ENCODE peak calls at places on chromosomes 12 and 14, in seven cellular contexts. S is K562, N is fibroblast of lung, R is mammary epithelial cell, F is PC-9, M is mesendoderm, Y is neural progenitor cell. Z is an unnamed sample.
A peak's percentile ranks its signal among the peaks of the same experiment; 100 is the strongest.

GRCh38 chr12:122195405-122195804 is 8.1 kb upstream of the B3GNT4 start:
- DNase-seq in S (no peak), N (no peak), R (no peak), F (no peak), M (no peak), Y (no peak), Z (no peak)

GRCh38 chr12:32860182-32860581 is 36.4 kb downstream of the PKP2 start:
- DNase-seq in S (no peak), N (no peak), R (peak; percentile 38), F (no peak), M (peak; percentile 80), Y (no peak), Z (no peak)

GRCh38 chr12:24012528-24012927 is 63.1 kb upstream of the SOX5 start:
- DNase-seq in S (no peak), N (peak; percentile 26), R (no peak), F (no peak), M (peak; percentile 30), Y (no peak), Z (no peak)

GRCh38 chr14:50795909-50796308 is 35.1 kb downstream of the NIN start:
- DNase-seq in S (no peak), N (no peak), R (no peak), F (no peak), M (no peak), Y (no peak), Z (no peak)

GRCh38 chr14:43697003-43697402 is 810.1 kb downstream of the FSCB start:
- DNase-seq in S (no peak), N (no peak), R (no peak), F (no peak), M (no peak), Y (no peak), Z (no peak)

GRCh38 chr12:79439179-79439825 is 251.5 kb downstream of the PAWR start:
- DNase-seq in S (no peak), N (no peak), R (no peak), F (no peak), M (no peak), Y (no peak), Z (no peak)

GRCh38 chr12:26176725-26177124 is 18.6 kb upstream of the SSPN start:
- DNase-seq in S (no peak), N (no peak), R (no peak), F (no peak), M (no peak), Y (no peak), Z (no peak)

GRCh38 chr12:52243264-52243773 is 10.3 kb downstream of the KRT7 start:
- DNase-seq in S (no peak), N (no peak), R (peak; percentile 46), F (peak; percentile 83), M (no peak), Y (no peak), Z (peak; percentile 55)

GRCh38 chr12:10268037-10268436 is 39.6 kb upstream of the KLRD1 start:
- DNase-seq in S (no peak), N (no peak), R (no peak), F (no peak), M (no peak), Y (no peak), Z (no peak)

GRCh38 chr12:14701808-14702568 is 5.6 kb upstream of the GUCY2C start:
- DNase-seq in S (no peak), N (no peak), R (no peak), F (no peak), M (no peak), Y (no peak), Z (no peak)

GRCh38 chr12:23376238-23376637 is 573.2 kb downstream of the SOX5 start:
- DNase-seq in S (no peak), N (no peak), R (no peak), F (no peak), M (peak; percentile 58), Y (peak; percentile 11), Z (no peak)

GRCh38 chr12:88272456-88272855 is 130.3 kb downstream of the TMTC3 start:
- DNase-seq in S (no peak), N (no peak), R (no peak), F (no peak), M (no peak), Y (no peak), Z (no peak)

GRCh38 chr14:95533391-95533821 is 1.4 kb upstream of the GLRX5 start:
- DNase-seq in S (no peak), N (peak; percentile 58), R (no peak), F (no peak), M (peak; percentile 44), Y (peak; percentile 27), Z (peak; percentile 95)

GRCh38 chr14:93824518-93825234 is 36.4 kb upstream of the PRIMA1 start:
- DNase-seq in S (no peak), N (no peak), R (no peak), F (no peak), M (no peak), Y (no peak), Z (no peak)

GRCh38 chr14:106174206-106174605 is 647.8 kb downstream of the TMEM121 start:
- DNase-seq in S (no peak), N (no peak), R (no peak), F (no peak), M (no peak), Y (no peak), Z (no peak)

GRCh38 chr12:71872401-71872800 is 32.8 kb downstream of the TBC1D15 start:
- DNase-seq in S (no peak), N (no peak), R (no peak), F (no peak), M (no peak), Y (no peak), Z (no peak)

GRCh38 chr14:70442750-70443149 is 9.2 kb upstream of the ADAM21 start:
- DNase-seq in S (no peak), N (peak; percentile 5), R (no peak), F (peak; percentile 27), M (peak; percentile 27), Y (no peak), Z (peak; percentile 49)

GRCh38 chr14:68214431-68214830 is 394.9 kb downstream of the RAD51B start:
- DNase-seq in S (no peak), N (no peak), R (no peak), F (no peak), M (no peak), Y (no peak), Z (no peak)

GRCh38 chr14:68210729-68211299 is 391.2 kb downstream of the RAD51B start:
- DNase-seq in S (peak; percentile 22), N (peak; percentile 98), R (peak; percentile 95), F (peak; percentile 87), M (no peak), Y (no peak), Z (peak; percentile 82)

GRCh38 chr14:68211886-68212285 is 392.3 kb downstream of the RAD51B start:
- DNase-seq in S (no peak), N (peak; percentile 36), R (no peak), F (no peak), M (no peak), Y (no peak), Z (no peak)

GRCh38 chr14:68208726-68209125 is 389.1 kb downstream of the RAD51B start:
- DNase-seq in S (no peak), N (no peak), R (no peak), F (no peak), M (no peak), Y (no peak), Z (no peak)

DNA sequence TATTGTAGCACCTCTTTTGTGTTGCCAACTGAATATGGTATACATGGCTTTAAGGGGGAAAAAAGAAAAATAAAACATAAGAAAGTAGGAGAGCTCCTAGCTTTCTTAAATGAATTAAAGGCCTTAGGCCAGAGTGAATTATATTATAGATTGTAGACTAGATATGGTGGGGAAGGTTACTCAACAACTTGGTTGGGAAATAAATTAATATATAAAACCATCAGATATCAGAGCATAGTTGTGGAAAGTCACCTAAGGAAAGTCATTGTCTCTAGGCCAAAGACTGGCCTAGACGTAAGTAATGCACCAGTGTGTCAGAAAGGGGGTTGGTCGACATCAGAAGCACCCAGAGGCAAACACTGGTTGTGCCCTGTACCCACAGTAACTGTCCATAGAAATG is 391.8 kb downstream of the RAD51B start:
- DNase-seq in S (no peak), N (no peak), R (peak; percentile 32), F (peak; percentile 39), M (no peak), Y (no peak), Z (no peak)
- H3K4me2 ChIP-seq in S (peak overlapping the region; percentile 73), N (peak overlapping the region; percentile 36), R (peak overlapping the region; percentile 49), F (peak overlapping the region; percentile 35), M (no peak overlapping the region), Y (no peak overlapping the region), Z (peak overlapping the region; percentile 69)

GRCh38 chr12:113374823-113375428 is 16.5 kb downstream of the PLBD2 start:
- DNase-seq in S (no peak), N (no peak), R (no peak), F (no peak), M (no peak), Y (no peak), Z (no peak)
- H3K4me2 ChIP-seq in S (no peak overlapping the region), N (no peak overlapping the region), R (no peak overlapping the region), F (no peak overlapping the region), M (no peak overlapping the region), Y (no peak overlapping the region), Z (no peak overlapping the region)

GRCh38 chr14:59217011-59217410 is 28.5 kb downstream of the DAAM1 start:
- DNase-seq in S (no peak), N (no peak), R (no peak), F (no peak), M (no peak), Y (no peak), Z (peak; percentile 19)
- H3K4me2 ChIP-seq in S (no peak overlapping the region), N (no peak overlapping the region), R (no peak overlapping the region), F (no peak overlapping the region), M (no peak overlapping the region), Y (no peak overlapping the region), Z (no peak overlapping the region)

GRCh38 chr14:60658909-60659585 is 9.8 kb upstream of the SIX1 start:
- DNase-seq in S (no peak), N (peak; percentile 83), R (no peak), F (no peak), M (no peak), Y (peak; percentile 28), Z (no peak)
- H3K4me2 ChIP-seq in S (no peak overlapping the region), N (no peak overlapping the region), R (no peak overlapping the region), F (no peak overlapping the region), M (no peak overlapping the region), Y (peak overlapping the region; percentile 78), Z (peak overlapping the region; percentile 86)

DNA sequence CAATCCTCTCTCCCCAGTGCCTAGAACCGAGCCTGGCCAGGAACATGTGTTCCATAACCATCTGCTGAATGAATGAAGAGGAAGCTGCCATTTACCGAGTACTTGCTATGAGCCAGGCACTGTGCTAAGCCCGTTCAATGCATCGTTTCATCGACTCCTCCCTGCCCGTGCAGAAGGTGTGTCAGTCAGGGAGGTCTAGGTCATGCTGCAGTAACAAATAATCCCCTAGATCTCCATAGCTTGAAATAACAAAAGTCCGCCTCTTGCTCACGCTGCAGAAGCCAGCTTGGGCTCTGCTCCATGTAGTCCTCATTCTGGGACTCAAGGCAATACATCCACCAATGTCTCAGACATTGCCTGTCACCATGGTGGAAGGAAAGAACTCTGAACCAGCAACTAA is 101.3 kb downstream of the SCARB1 start:
- DNase-seq in S (no peak), N (no peak), R (no peak), F (no peak), M (no peak), Y (no peak), Z (peak; percentile 55)
- H3K4me2 ChIP-seq in S (no peak overlapping the region), N (no peak overlapping the region), R (no peak overlapping the region), F (no peak overlapping the region), M (no peak overlapping the region), Y (no peak overlapping the region), Z (no peak overlapping the region)

GRCh38 chr14:89012272-89013097 is 188.0 kb downstream of the TTC8 start:
- DNase-seq in S (no peak), N (no peak), R (no peak), F (no peak), M (peak; percentile 82), Y (no peak), Z (no peak)
- H3K4me2 ChIP-seq in S (peak overlapping the region; percentile 58), N (no peak overlapping the region), R (no peak overlapping the region), F (peak overlapping the region; percentile 67), M (no peak overlapping the region), Y (no peak overlapping the region), Z (no peak overlapping the region)